ENCODE peak calls at places on chromosomes 2 and 18, in ten cellular contexts. One of them, this sample, is unnamed.

GRCh38 chr18:49055787-49056186 is 105.0 kb upstream of the SMAD7 start:
- DNase-seq in foreskin fibroblast: peak
- DNase-seq in cardiac fibroblast: peak
- DNase-seq in A673: no peak
- DNase-seq in transverse colon: peak
- DNase-seq in RWPE2: no peak
- DNase-seq in A549: no peak
- DNase-seq in AG04449: no peak
- DNase-seq in fibroblast of pulmonary artery: peak
- DNase-seq in fibroblast of lung: peak
- DNase-seq in this sample: no peak

GRCh38 chr2:64548795-64549194 is 24.7 kb downstream of the AFTPH start:
- DNase-seq in AG04449: no peak
- DNase-seq in A673: no peak
- DNase-seq in fibroblast of lung: peak
- DNase-seq in RWPE2: no peak
- DNase-seq in foreskin fibroblast: no peak
- DNase-seq in A549: no peak
- DNase-seq in transverse colon: no peak
- DNase-seq in fibroblast of pulmonary artery: no peak
- DNase-seq in cardiac fibroblast: no peak
- DNase-seq in this sample: no peak

GRCh38 chr2:59174536-59175243 is 933.6 kb upstream of the FANCL start:
- DNase-seq in foreskin fibroblast: no peak
- DNase-seq in A673: no peak
- DNase-seq in AG04449: no peak
- DNase-seq in fibroblast of lung: no peak
- DNase-seq in A549: no peak
- DNase-seq in RWPE2: no peak
- DNase-seq in fibroblast of pulmonary artery: no peak
- DNase-seq in cardiac fibroblast: no peak
- DNase-seq in transverse colon: no peak
- DNase-seq in this sample: no peak

GRCh38 chr2:173184031-173185004 is 108.7 kb downstream of the MAP3K20 start:
- DNase-seq in fibroblast of pulmonary artery: peak
- DNase-seq in A673: peak
- DNase-seq in AG04449: peak
- DNase-seq in RWPE2: peak
- DNase-seq in transverse colon: peak
- DNase-seq in foreskin fibroblast: peak
- DNase-seq in cardiac fibroblast: peak
- DNase-seq in A549: peak
- DNase-seq in fibroblast of lung: peak
- DNase-seq in this sample: no peak

GRCh38 chr2:203018181-203018580 is 3.5 kb downstream of the NBEAL1 start:
- DNase-seq in fibroblast of lung: peak
- DNase-seq in RWPE2: no peak
- DNase-seq in cardiac fibroblast: peak
- DNase-seq in AG04449: no peak
- DNase-seq in transverse colon: no peak
- DNase-seq in A673: no peak
- DNase-seq in A549: no peak
- DNase-seq in foreskin fibroblast: no peak
- DNase-seq in fibroblast of pulmonary artery: peak
- DNase-seq in this sample: no peak

GRCh38 chr2:104849618-104850097 is 4.3 kb upstream of the POU3F3 start:
- DNase-seq in A549: peak
- DNase-seq in transverse colon: peak
- DNase-seq in fibroblast of pulmonary artery: peak
- DNase-seq in cardiac fibroblast: peak
- DNase-seq in AG04449: peak
- DNase-seq in fibroblast of lung: peak
- DNase-seq in foreskin fibroblast: peak
- DNase-seq in A673: peak
- DNase-seq in RWPE2: no peak
- DNase-seq in this sample: peak

GRCh38 chr2:48306409-48307284 is 223.3 kb upstream of the STON1 start:
- DNase-seq in A673: peak
- DNase-seq in fibroblast of lung: peak
- DNase-seq in AG04449: peak
- DNase-seq in foreskin fibroblast: peak
- DNase-seq in A549: no peak
- DNase-seq in fibroblast of pulmonary artery: peak
- DNase-seq in transverse colon: no peak
- DNase-seq in cardiac fibroblast: peak
- DNase-seq in RWPE2: no peak
- DNase-seq in this sample: no peak

GRCh38 chr2:224163573-224164307 is 124.7 kb upstream of the SERPINE2 start:
- DNase-seq in fibroblast of lung: peak
- DNase-seq in AG04449: no peak
- DNase-seq in fibroblast of pulmonary artery: peak
- DNase-seq in A549: peak
- DNase-seq in RWPE2: no peak
- DNase-seq in transverse colon: no peak
- DNase-seq in foreskin fibroblast: peak
- DNase-seq in cardiac fibroblast: peak
- DNase-seq in A673: no peak
- DNase-seq in this sample: no peak

GRCh38 chr2:232931636-232932035 is 61.6 kb downstream of the SNORC start:
- DNase-seq in transverse colon: no peak
- DNase-seq in fibroblast of pulmonary artery: peak
- DNase-seq in fibroblast of lung: peak
- DNase-seq in A549: no peak
- DNase-seq in foreskin fibroblast: peak
- DNase-seq in A673: no peak
- DNase-seq in cardiac fibroblast: peak
- DNase-seq in AG04449: no peak
- DNase-seq in RWPE2: no peak
- DNase-seq in this sample: no peak

GRCh38 chr2:208466133-208466919 is 59.7 kb downstream of the PTH2R start:
- DNase-seq in AG04449: no peak
- DNase-seq in transverse colon: no peak
- DNase-seq in fibroblast of lung: peak
- DNase-seq in cardiac fibroblast: peak
- DNase-seq in fibroblast of pulmonary artery: peak
- DNase-seq in foreskin fibroblast: no peak
- DNase-seq in RWPE2: no peak
- DNase-seq in A673: peak
- DNase-seq in A549: peak
- DNase-seq in this sample: peak

GRCh38 chr2:217103752-217104540 is 244.1 kb upstream of the TNP1 start:
- DNase-seq in A549: peak
- DNase-seq in foreskin fibroblast: peak
- DNase-seq in AG04449: peak
- DNase-seq in transverse colon: no peak
- DNase-seq in fibroblast of pulmonary artery: peak
- DNase-seq in fibroblast of lung: peak
- DNase-seq in cardiac fibroblast: peak
- DNase-seq in RWPE2: no peak
- DNase-seq in A673: no peak
- DNase-seq in this sample: no peak

GRCh38 chr2:105675841-105676240 is 68.9 kb upstream of the NCK2 start:
- DNase-seq in fibroblast of pulmonary artery: no peak
- DNase-seq in fibroblast of lung: no peak
- DNase-seq in RWPE2: no peak
- DNase-seq in foreskin fibroblast: no peak
- DNase-seq in transverse colon: no peak
- DNase-seq in AG04449: no peak
- DNase-seq in cardiac fibroblast: no peak
- DNase-seq in A549: no peak
- DNase-seq in A673: no peak
- DNase-seq in this sample: no peak

GRCh38 chr18:37251679-37252078 is 313.9 kb downstream of the CELF4 start:
- DNase-seq in fibroblast of pulmonary artery: no peak
- DNase-seq in transverse colon: no peak
- DNase-seq in AG04449: no peak
- DNase-seq in RWPE2: peak
- DNase-seq in fibroblast of lung: no peak
- DNase-seq in A549: peak
- DNase-seq in A673: no peak
- DNase-seq in foreskin fibroblast: no peak
- DNase-seq in cardiac fibroblast: no peak
- DNase-seq in this sample: peak

GRCh38 chr18:59996370-59996966 is 96.7 kb downstream of the PMAIP1 start:
- DNase-seq in foreskin fibroblast: peak
- DNase-seq in transverse colon: peak
- DNase-seq in fibroblast of pulmonary artery: peak
- DNase-seq in AG04449: no peak
- DNase-seq in RWPE2: no peak
- DNase-seq in A549: peak
- DNase-seq in fibroblast of lung: peak
- DNase-seq in cardiac fibroblast: peak
- DNase-seq in A673: peak
- DNase-seq in this sample: peak

GRCh38 chr2:61763605-61764034 is 90.2 kb downstream of the FAM161A start:
- DNase-seq in fibroblast of pulmonary artery: peak
- DNase-seq in A673: peak
- DNase-seq in RWPE2: peak
- DNase-seq in A549: peak
- DNase-seq in transverse colon: peak
- DNase-seq in fibroblast of lung: peak
- DNase-seq in foreskin fibroblast: peak
- DNase-seq in cardiac fibroblast: peak
- DNase-seq in AG04449: peak
- DNase-seq in this sample: peak

GRCh38 chr2:238278626-238279323 is 9.6 kb downstream of the PER2 start:
- DNase-seq in A549: no peak
- DNase-seq in AG04449: no peak
- DNase-seq in cardiac fibroblast: no peak
- DNase-seq in RWPE2: no peak
- DNase-seq in fibroblast of lung: no peak
- DNase-seq in transverse colon: no peak
- DNase-seq in fibroblast of pulmonary artery: no peak
- DNase-seq in A673: no peak
- DNase-seq in foreskin fibroblast: no peak
- DNase-seq in this sample: no peak

GRCh38 chr2:238280083-238280816 is 8.2 kb downstream of the PER2 start:
- DNase-seq in transverse colon: peak
- DNase-seq in A673: no peak
- DNase-seq in A549: no peak
- DNase-seq in cardiac fibroblast: no peak
- DNase-seq in fibroblast of pulmonary artery: no peak
- DNase-seq in AG04449: no peak
- DNase-seq in foreskin fibroblast: no peak
- DNase-seq in fibroblast of lung: no peak
- DNase-seq in RWPE2: no peak
- DNase-seq in this sample: no peak

GRCh38 chr2:238279324-238279682 is 9.1 kb downstream of the PER2 start:
- DNase-seq in fibroblast of pulmonary artery: no peak
- DNase-seq in A549: no peak
- DNase-seq in cardiac fibroblast: no peak
- DNase-seq in foreskin fibroblast: no peak
- DNase-seq in transverse colon: no peak
- DNase-seq in AG04449: no peak
- DNase-seq in fibroblast of lung: no peak
- DNase-seq in A673: no peak
- DNase-seq in RWPE2: peak
- DNase-seq in this sample: no peak

GRCh38 chr2:238274152-238274865 is 14.1 kb downstream of the PER2 start:
- DNase-seq in A673: no peak
- DNase-seq in RWPE2: no peak
- DNase-seq in A549: no peak
- DNase-seq in fibroblast of lung: no peak
- DNase-seq in fibroblast of pulmonary artery: no peak
- DNase-seq in foreskin fibroblast: no peak
- DNase-seq in transverse colon: peak
- DNase-seq in AG04449: no peak
- DNase-seq in cardiac fibroblast: no peak
- DNase-seq in this sample: no peak

GRCh38 chr2:238277695-238278094 is 10.7 kb downstream of the PER2 start:
- DNase-seq in cardiac fibroblast: no peak
- DNase-seq in transverse colon: no peak
- DNase-seq in foreskin fibroblast: no peak
- DNase-seq in A673: no peak
- DNase-seq in RWPE2: no peak
- DNase-seq in A549: peak
- DNase-seq in fibroblast of lung: no peak
- DNase-seq in AG04449: no peak
- DNase-seq in fibroblast of pulmonary artery: no peak
- DNase-seq in this sample: no peak
- TF ChIP-seq CTCF in cardiac fibroblast: no peak
- TF ChIP-seq CTCF in transverse colon: no peak
- TF ChIP-seq CTCF in foreskin fibroblast: no peak
- TF ChIP-seq CTCF in A673: peak
- TF ChIP-seq CTCF in RWPE2: no peak
- TF ChIP-seq CTCF in A549: peak
- TF ChIP-seq CTCF in fibroblast of lung: no peak
- TF ChIP-seq CTCF in AG04449: no peak
- TF ChIP-seq CTCF in fibroblast of pulmonary artery: peak
- TF ChIP-seq CTCF in this sample: peak

GRCh38 chr2:182365855-182366254 is 61.0 kb downstream of the PDE1A start:
- DNase-seq in transverse colon: no peak
- DNase-seq in fibroblast of pulmonary artery: no peak
- DNase-seq in RWPE2: no peak
- DNase-seq in foreskin fibroblast: no peak
- DNase-seq in fibroblast of lung: no peak
- DNase-seq in cardiac fibroblast: no peak
- DNase-seq in A549: no peak
- DNase-seq in AG04449: no peak
- DNase-seq in A673: no peak
- DNase-seq in this sample: no peak
- TF ChIP-seq CTCF in transverse colon: no peak
- TF ChIP-seq CTCF in fibroblast of pulmonary artery: no peak
- TF ChIP-seq CTCF in RWPE2: no peak
- TF ChIP-seq CTCF in foreskin fibroblast: no peak
- TF ChIP-seq CTCF in fibroblast of lung: no peak
- TF ChIP-seq CTCF in cardiac fibroblast: no peak
- TF ChIP-seq CTCF in A549: no peak
- TF ChIP-seq CTCF in AG04449: no peak
- TF ChIP-seq CTCF in A673: no peak
- TF ChIP-seq CTCF in this sample: no peak

GRCh38 chr18:64110692-64111480 is 38.0 kb downstream of the LINC00305 start:
- DNase-seq in A549: no peak
- DNase-seq in RWPE2: no peak
- DNase-seq in transverse colon: no peak
- DNase-seq in foreskin fibroblast: no peak
- DNase-seq in AG04449: no peak
- DNase-seq in fibroblast of lung: no peak
- DNase-seq in fibroblast of pulmonary artery: peak
- DNase-seq in A673: no peak
- DNase-seq in cardiac fibroblast: no peak
- DNase-seq in this sample: no peak
- TF ChIP-seq CTCF in A549: no peak
- TF ChIP-seq CTCF in RWPE2: no peak
- TF ChIP-seq CTCF in transverse colon: no peak
- TF ChIP-seq CTCF in foreskin fibroblast: no peak
- TF ChIP-seq CTCF in AG04449: no peak
- TF ChIP-seq CTCF in fibroblast of lung: no peak
- TF ChIP-seq CTCF in fibroblast of pulmonary artery: no peak
- TF ChIP-seq CTCF in A673: no peak
- TF ChIP-seq CTCF in cardiac fibroblast: no peak
- TF ChIP-seq CTCF in this sample: no peak

DNA sequence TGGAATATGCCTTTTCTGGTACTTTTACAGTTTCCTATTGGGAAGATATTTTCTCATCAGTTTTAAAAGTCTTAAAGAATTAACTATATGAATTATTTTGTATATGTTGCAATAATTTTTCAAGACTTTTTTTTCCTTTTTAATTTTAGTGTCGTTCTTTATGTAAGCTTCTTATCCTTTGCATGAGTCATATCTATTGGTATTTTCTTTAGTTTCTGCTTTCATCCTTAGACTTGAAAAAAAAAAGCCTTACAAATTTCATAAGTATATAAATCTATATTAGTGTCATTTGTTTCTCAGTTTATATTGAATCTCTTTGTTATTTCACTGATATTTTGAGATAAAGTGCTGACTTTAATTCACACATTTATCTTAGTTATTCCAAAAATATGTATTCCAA is 94.9 kb downstream of the DSEL start:
- DNase-seq in A549: no peak
- DNase-seq in cardiac fibroblast: peak
- DNase-seq in fibroblast of pulmonary artery: peak
- DNase-seq in RWPE2: no peak
- DNase-seq in foreskin fibroblast: no peak
- DNase-seq in fibroblast of lung: peak
- DNase-seq in AG04449: no peak
- DNase-seq in transverse colon: no peak
- DNase-seq in A673: no peak
- DNase-seq in this sample: no peak
- TF ChIP-seq CTCF in A549: no peak
- TF ChIP-seq CTCF in cardiac fibroblast: no peak
- TF ChIP-seq CTCF in fibroblast of pulmonary artery: no peak
- TF ChIP-seq CTCF in RWPE2: no peak
- TF ChIP-seq CTCF in foreskin fibroblast: no peak
- TF ChIP-seq CTCF in fibroblast of lung: no peak
- TF ChIP-seq CTCF in AG04449: no peak
- TF ChIP-seq CTCF in transverse colon: no peak
- TF ChIP-seq CTCF in A673: no peak
- TF ChIP-seq CTCF in this sample: no peak

This sample was measured in Calu3.